ENCODE peak calls at places on chromosome 9, in five cellular contexts. S, X, M, O and C are unnamed samples.
A peak's percentile ranks its signal among the peaks of the same experiment; 100 is the strongest.

GRCh38 chr9:129202613-129203555 is 24.8 kb upstream of the IER5L start:
- DNase-seq in X (peak; percentile 66), O (peak; percentile 93), S (peak; percentile 63), M (peak; percentile 99), C (peak; percentile 78)

GRCh38 chr9:6584881-6585597 is 60.5 kb downstream of the GLDC start:
- DNase-seq in O (no peak), M (no peak), X (peak; percentile 55), S (peak; percentile 29), C (peak; percentile 32)

GRCh38 chr9:116144555-116144954 is 9.0 kb upstream of the PAPPA start:
- DNase-seq in X (no peak), M (no peak), O (no peak), S (no peak), C (no peak)

GRCh38 chr9:16013826-16014225 is 461.0 kb downstream of the CCDC171 start:
- DNase-seq in S (no peak), X (no peak), M (no peak), O (no peak), C (no peak)

GRCh38 chr9:34501889-34502425 is 20.8 kb downstream of the ENHO start:
- DNase-seq in M (peak; percentile 99), X (peak; percentile 48), O (peak; percentile 70), S (peak; percentile 49), C (peak; percentile 77)

GRCh38 chr9:104944871-104945270 is 16.9 kb upstream of the ABCA1 start:
- DNase-seq in S (no peak), X (no peak), M (no peak), O (no peak), C (peak; percentile 36)

GRCh38 chr9:97140566-97140965 is 101.6 kb upstream of the CTSV start:
- DNase-seq in O (no peak), X (no peak), S (no peak), M (no peak), C (no peak)

GRCh38 chr9:94908583-94909249 is 182.2 kb downstream of the AOPEP start:
- DNase-seq in S (no peak), M (no peak), X (peak; percentile 28), O (no peak), C (no peak)

GRCh38 chr9:37200572-37201005 is 80.2 kb downstream of the ZCCHC7 start:
- DNase-seq in O (no peak), X (peak; percentile 35), M (no peak), S (peak; percentile 63), C (peak; percentile 80)

GRCh38 chr9:107242073-107243063 is 40.7 kb upstream of the RAD23B start:
- DNase-seq in X (peak; percentile 64), O (no peak), S (no peak), M (no peak), C (peak; percentile 66)

GRCh38 chr9:100427366-100428263 is 672 bp downstream of the MSANTD3 start:
- DNase-seq in X (peak; percentile 76), S (peak; percentile 46), O (peak; percentile 61), M (peak; percentile 94), C (peak; percentile 75)

GRCh38 chr9:134626576-134627416 is 14.8 kb upstream of the COL5A1 start:
- DNase-seq in O (no peak), X (no peak), S (peak; percentile 88), M (peak; percentile 55), C (peak; percentile 90)

GRCh38 chr9:81320909-81321482 is 368.4 kb downstream of the TLE1 start:
- DNase-seq in X (no peak), O (no peak), M (no peak), S (no peak), C (no peak)

GRCh38 chr9:136014147-136014927 is 53.2 kb upstream of the UBAC1 start:
- DNase-seq in S (no peak), X (no peak), M (peak; percentile 64), O (peak; percentile 37), C (no peak)

GRCh38 chr9:124855944-124856773 is 2.9 kb downstream of the WDR38 start:
- DNase-seq in S (peak; percentile 30), M (peak; percentile 88), X (peak; percentile 31), O (no peak), C (peak; percentile 36)

GRCh38 chr9:1535051-1535450 is 480.1 kb upstream of the SMARCA2 start:
- DNase-seq in O (no peak), X (no peak), M (no peak), S (no peak), C (no peak)

GRCh38 chr9:37215456-37216229 is 95.3 kb downstream of the ZCCHC7 start:
- DNase-seq in O (no peak), M (no peak), X (peak; percentile 46), S (peak; percentile 39), C (peak; percentile 35)

GRCh38 chr9:115036691-115037090 is 81.3 kb downstream of the TNC start:
- DNase-seq in M (no peak), O (no peak), S (no peak), X (no peak), C (no peak)

GRCh38 chr9:137809038-137809630 is 68.4 kb upstream of the CACNA1B start:
- DNase-seq in O (no peak), S (no peak), X (no peak), M (peak; percentile 55), C (no peak)

GRCh38 chr9:87275039-87275725 is 222.5 kb upstream of the DAPK1 start:
- DNase-seq in X (no peak), M (no peak), S (no peak), O (no peak), C (peak; percentile 57)

GRCh38 chr9:8706998-8707397 is 907.4 kb upstream of the DMAC1 start:
- DNase-seq in X (no peak), O (no peak), M (no peak), S (no peak), C (no peak)

GRCh38 chr9:98007251-98007928 is 24.2 kb downstream of the ANP32B start:
- DNase-seq in S (no peak), M (no peak), O (no peak), X (peak; percentile 41), C (no peak)

GRCh38 chr9:85332487-85332886 is 409.3 kb downstream of the AGTPBP1 start:
- DNase-seq in S (no peak), X (no peak), M (no peak), O (no peak), C (no peak)

GRCh38 chr9:138042640-138043039 is 165.1 kb downstream of the CACNA1B start:
- DNase-seq in X (no peak), O (no peak), S (no peak), M (no peak), C (no peak)

GRCh38 chr9:14066815-14067214 is 247.1 kb downstream of the NFIB start:
- DNase-seq in O (no peak), X (no peak), M (no peak), S (no peak), C (no peak)

GRCh38 chr9:81879501-81879916 is 48.7 kb upstream of the SPATA31D4 start:
- DNase-seq in O (no peak), S (no peak), X (peak; percentile 8), M (no peak), C (peak; percentile 21)

GRCh38 chr9:114072181-114073140 is 5.6 kb downstream of the AMBP start:
- DNase-seq in O (peak; percentile 81), S (no peak), M (peak; percentile 85), X (peak; percentile 37), C (peak; percentile 9)